ENCODE peak calls at places on chromosomes 7 and 10, in five cellular contexts. C is T follicular helper cell, G is non-pigmented ciliary epithelial cell, K is progenitor cell of endocrine pancreas, W is activated T-helper 1 cell treated with Interleukin-2 at 50 U/mL for 16 hours. F is an unnamed sample.

GRCh38 chr10:90175161-90175681 is 473.8 kb downstream of the KIF20B start:
- DNase-seq in G (no peak), C (no peak), K (no peak), W (no peak), F (no peak)

GRCh38 chr10:30378607-30379006 is 29.5 kb upstream of the MTPAP start:
- DNase-seq in C (no peak), W (no peak), G (no peak), K (no peak), F (no peak)

GRCh38 chr10:13950543-13950939 is 363.8 kb downstream of the PRPF18 start:
- DNase-seq in K (no peak), W (no peak), C (no peak), G (no peak), F (no peak)

GRCh38 chr7:12661581-12661980 is 25.9 kb upstream of the ARL4A start:
- DNase-seq in C (no peak), G (no peak), W (no peak), K (no peak), F (no peak)

GRCh38 chr7:111587715-111588433 is 25.6 kb upstream of the IMMP2L start:
- DNase-seq in C (no peak), K (no peak), W (no peak), G (peak), F (no peak)

GRCh38 chr7:76267107-76267834 is 35.2 kb upstream of the HSPB1 start:
- DNase-seq in G (no peak), K (no peak), W (no peak), C (no peak), F (no peak)

GRCh38 chr10:18279202-18279601 is 139.0 kb downstream of the CACNB2 start:
- DNase-seq in K (no peak), W (no peak), G (no peak), C (no peak), F (no peak)

GRCh38 chr7:97770845-97771244 is 39.0 kb downstream of the TAC1 start:
- DNase-seq in C (no peak), G (no peak), W (no peak), K (no peak), F (no peak)

GRCh38 chr10:102384053-102384452 is 11.5 kb upstream of the NFKB2 start:
- DNase-seq in W (no peak), K (no peak), G (no peak), C (no peak), F (no peak)

GRCh38 chr10:69728335-69728861 is 73.3 kb upstream of the COL13A1 start:
- DNase-seq in C (no peak), W (no peak), K (no peak), G (no peak), F (peak)

GRCh38 chr7:105011771-105012502 is 2.1 kb upstream of the KMT2E start:
- DNase-seq in C (no peak), G (no peak), W (no peak), K (no peak), F (no peak)

GRCh38 chr7:18499407-18500197 is 4.1 kb downstream of the HDAC9 start:
- DNase-seq in W (no peak), K (no peak), G (no peak), C (no peak), F (no peak)

GRCh38 chr10:106577266-106577665 is 587.2 kb downstream of the SORCS1 start:
- DNase-seq in W (no peak), G (no peak), C (no peak), K (no peak), F (no peak)

GRCh38 chr10:76285012-76285411 is 853.6 kb downstream of the LRMDA start:
- DNase-seq in W (no peak), K (no peak), G (peak), C (no peak), F (no peak)

GRCh38 chr7:36349626-36350025 is 40.0 kb upstream of the ANLN start:
- DNase-seq in W (no peak), K (no peak), C (no peak), G (no peak), F (no peak)

GRCh38 chr10:111874586-111874985 is 309.0 kb downstream of the GPAM start:
- DNase-seq in W (no peak), G (peak), C (no peak), K (no peak), F (no peak)

GRCh38 chr7:155205368-155206285 is 92.1 kb upstream of the INSIG1 start:
- DNase-seq in W (peak), K (no peak), C (peak), G (peak), F (peak)

GRCh38 chr10:102779680-102780079 is 35.9 kb downstream of the WBP1L start:
- DNase-seq in C (no peak), W (no peak), K (no peak), G (no peak), F (no peak)

GRCh38 chr10:132646443-132647097 is 109.0 kb downstream of the INPP5A start:
- DNase-seq in W (no peak), G (no peak), C (no peak), K (no peak), F (no peak)

GRCh38 chr10:49632406-49633317 is 18.8 kb downstream of the CHAT start:
- DNase-seq in W (no peak), C (no peak), G (no peak), K (no peak), F (no peak)

GRCh38 chr7:130008941-130009847 is 42.0 kb downstream of the ZC3HC1 start:
- DNase-seq in G (no peak), C (no peak), K (no peak), W (no peak), F (peak)

GRCh38 chr10:73899401-73899780 is 11.5 kb upstream of the PLAU start:
- DNase-seq in K (no peak), W (no peak), G (peak), C (no peak), F (no peak)

GRCh38 chr10:30027057-30028005 is 32.1 kb downstream of the JCAD start:
- DNase-seq in C (peak), G (no peak), W (peak), K (no peak), F (no peak)

GRCh38 chr7:70694909-70695803 is 436.8 kb upstream of the GALNT17 start:
- DNase-seq in G (no peak), K (peak), W (no peak), C (no peak), F (no peak)

GRCh38 chr7:87712571-87712970 is 84.4 kb downstream of the RUNDC3B start:
- DNase-seq in G (peak), C (no peak), W (no peak), K (no peak), F (peak)

GRCh38 chr7:73746378-73746777 is 7.8 kb upstream of the ABHD11 start:
- DNase-seq in C (no peak), W (no peak), K (no peak), G (no peak), F (no peak)

GRCh38 chr10:45023426-45023825 is 22.7 kb downstream of the ZNF22 start:
- DNase-seq in G (no peak), K (no peak), C (no peak), W (no peak), F (no peak)

GRCh38 chr10:47384148-47384921 is at the start of gene ZNF488:
- DNase-seq in W (peak), K (peak), G (no peak), C (peak), F (no peak)

GRCh38 chr10:122730238-122730637 is 30.6 kb upstream of the C10orf120 start:
- DNase-seq in K (no peak), C (no peak), G (no peak), W (no peak), F (no peak)

GRCh38 chr10:91150631-91151030 is 69.8 kb upstream of the PCGF5 start:
- DNase-seq in W (no peak), K (no peak), C (no peak), G (no peak), F (no peak)

GRCh38 chr10:47078393-47079163 is 167.3 kb downstream of the PTPN20 start:
- DNase-seq in C (no peak), K (no peak), W (no peak), G (no peak), F (no peak)

GRCh38 chr10:24873281-24873683 is 79.1 kb downstream of the PRTFDC1 start:
- DNase-seq in G (peak), C (no peak), K (no peak), W (no peak), F (no peak)

GRCh38 chr7:153509763-153510162 is 542.4 kb upstream of the DPP6 start:
- DNase-seq in W (no peak), C (no peak), K (no peak), G (no peak), F (no peak)

F was measured in glomerular endothelial cell.